ENCODE peak calls at places on chromosomes 2 and 18, in eight cellular contexts. One of them, this sample, is unnamed.

GRCh38 chr18:36448384-36449290 is 151.1 kb downstream of the FHOD3 start:
- DNase-seq in bronchial epithelial cell: no peak
- DNase-seq in heart right ventricle: no peak
- DNase-seq in right atrium auricular region: no peak
- DNase-seq in cardiac fibroblast: no peak
- DNase-seq in lower lobe of right lung: no peak
- DNase-seq in type B pancreatic cell: no peak
- DNase-seq in suprapubic skin: no peak
- DNase-seq in this sample: no peak

GRCh38 chr18:44679912-44680270 is 797 bp upstream of the SETBP1 start:
- DNase-seq in type B pancreatic cell: no peak
- DNase-seq in cardiac fibroblast: peak; percentile 60
- DNase-seq in heart right ventricle: peak; percentile 57
- DNase-seq in lower lobe of right lung: peak; percentile 67
- DNase-seq in right atrium auricular region: peak; percentile 61
- DNase-seq in suprapubic skin: peak; percentile 84
- DNase-seq in bronchial epithelial cell: peak; percentile 46
- DNase-seq in this sample: no peak

GRCh38 chr2:225466891-225467604 is 67.5 kb downstream of the NYAP2 start:
- DNase-seq in heart right ventricle: no peak
- DNase-seq in lower lobe of right lung: no peak
- DNase-seq in right atrium auricular region: no peak
- DNase-seq in cardiac fibroblast: no peak
- DNase-seq in suprapubic skin: no peak
- DNase-seq in bronchial epithelial cell: peak; percentile 46
- DNase-seq in type B pancreatic cell: no peak
- DNase-seq in this sample: no peak

GRCh38 chr2:113175736-113176695 is 2.2 kb downstream of the PSD4 start:
- DNase-seq in bronchial epithelial cell: no peak
- DNase-seq in right atrium auricular region: no peak
- DNase-seq in cardiac fibroblast: no peak
- DNase-seq in suprapubic skin: peak; percentile 68
- DNase-seq in type B pancreatic cell: no peak
- DNase-seq in lower lobe of right lung: no peak
- DNase-seq in heart right ventricle: no peak
- DNase-seq in this sample: no peak

GRCh38 chr2:234732404-234733092 is 219.3 kb upstream of the SH3BP4 start:
- DNase-seq in cardiac fibroblast: no peak
- DNase-seq in suprapubic skin: no peak
- DNase-seq in heart right ventricle: no peak
- DNase-seq in lower lobe of right lung: no peak
- DNase-seq in bronchial epithelial cell: no peak
- DNase-seq in type B pancreatic cell: no peak
- DNase-seq in right atrium auricular region: no peak
- DNase-seq in this sample: no peak

GRCh38 chr2:238916875-238917590 is 69.1 kb downstream of the TWIST2 start:
- DNase-seq in heart right ventricle: no peak
- DNase-seq in right atrium auricular region: no peak
- DNase-seq in type B pancreatic cell: no peak
- DNase-seq in bronchial epithelial cell: no peak
- DNase-seq in suprapubic skin: peak; percentile 69
- DNase-seq in cardiac fibroblast: no peak
- DNase-seq in lower lobe of right lung: no peak
- DNase-seq in this sample: no peak

GRCh38 chr2:100018794-100019193 is 123.6 kb downstream of the AFF3 start:
- DNase-seq in lower lobe of right lung: no peak
- DNase-seq in right atrium auricular region: no peak
- DNase-seq in bronchial epithelial cell: peak; percentile 5
- DNase-seq in cardiac fibroblast: peak; percentile 6
- DNase-seq in heart right ventricle: no peak
- DNase-seq in suprapubic skin: no peak
- DNase-seq in type B pancreatic cell: no peak
- DNase-seq in this sample: peak; percentile 66

GRCh38 chr2:67524777-67525176 is 127.6 kb downstream of the ETAA1 start:
- DNase-seq in heart right ventricle: no peak
- DNase-seq in lower lobe of right lung: no peak
- DNase-seq in suprapubic skin: no peak
- DNase-seq in type B pancreatic cell: no peak
- DNase-seq in right atrium auricular region: no peak
- DNase-seq in cardiac fibroblast: no peak
- DNase-seq in bronchial epithelial cell: peak; percentile 78
- DNase-seq in this sample: no peak

GRCh38 chr2:20313659-20314058 is 37.0 kb downstream of the PUM2 start:
- DNase-seq in type B pancreatic cell: no peak
- DNase-seq in lower lobe of right lung: no peak
- DNase-seq in cardiac fibroblast: no peak
- DNase-seq in suprapubic skin: no peak
- DNase-seq in right atrium auricular region: no peak
- DNase-seq in bronchial epithelial cell: peak; percentile 24
- DNase-seq in heart right ventricle: no peak
- DNase-seq in this sample: peak; percentile 30

GRCh38 chr2:84862006-84862405 is 18.9 kb downstream of the TRABD2A start:
- DNase-seq in bronchial epithelial cell: no peak
- DNase-seq in suprapubic skin: no peak
- DNase-seq in heart right ventricle: no peak
- DNase-seq in lower lobe of right lung: no peak
- DNase-seq in cardiac fibroblast: no peak
- DNase-seq in right atrium auricular region: no peak
- DNase-seq in type B pancreatic cell: no peak
- DNase-seq in this sample: no peak

DNA sequence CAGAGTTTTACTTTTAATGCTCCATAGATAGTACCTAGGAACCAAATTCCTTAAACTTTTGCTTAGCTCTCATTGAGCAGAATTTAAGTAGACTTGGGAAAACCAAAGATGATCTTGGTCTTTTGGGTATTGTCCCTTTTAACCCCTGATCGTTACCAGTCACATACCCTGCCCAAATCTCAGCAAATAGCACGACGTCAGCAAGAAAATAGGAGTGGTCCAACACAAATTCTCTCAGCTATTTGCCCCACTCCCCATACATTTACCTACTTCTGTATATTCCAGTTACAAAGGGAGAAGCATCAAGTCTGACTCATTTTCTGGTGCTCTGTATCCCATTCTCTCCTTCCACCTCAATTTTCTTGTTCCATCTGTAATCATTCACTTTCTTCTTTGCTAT is 387.3 kb downstream of the CCDC85A start:
- DNase-seq in type B pancreatic cell: no peak
- DNase-seq in cardiac fibroblast: no peak
- DNase-seq in right atrium auricular region: no peak
- DNase-seq in heart right ventricle: no peak
- DNase-seq in bronchial epithelial cell: no peak
- DNase-seq in suprapubic skin: no peak
- DNase-seq in lower lobe of right lung: no peak
- DNase-seq in this sample: no peak
- TF ChIP-seq CTCF in type B pancreatic cell: no peak
- TF ChIP-seq CTCF in cardiac fibroblast: no peak
- TF ChIP-seq CTCF in right atrium auricular region: no peak
- TF ChIP-seq CTCF in heart right ventricle: no peak
- TF ChIP-seq CTCF in bronchial epithelial cell: no peak
- TF ChIP-seq CTCF in suprapubic skin: no peak
- TF ChIP-seq CTCF in lower lobe of right lung: no peak
- TF ChIP-seq CTCF in this sample: no peak

GRCh38 chr2:152441961-152442360 is 107.0 kb downstream of the FMNL2 start:
- DNase-seq in type B pancreatic cell: no peak
- DNase-seq in bronchial epithelial cell: no peak
- DNase-seq in cardiac fibroblast: no peak
- DNase-seq in heart right ventricle: no peak
- DNase-seq in right atrium auricular region: no peak
- DNase-seq in suprapubic skin: no peak
- DNase-seq in lower lobe of right lung: no peak
- DNase-seq in this sample: no peak

GRCh38 chr2:152443771-152444170 is 108.8 kb downstream of the FMNL2 start:
- DNase-seq in right atrium auricular region: no peak
- DNase-seq in heart right ventricle: no peak
- DNase-seq in suprapubic skin: no peak
- DNase-seq in type B pancreatic cell: no peak
- DNase-seq in bronchial epithelial cell: no peak
- DNase-seq in lower lobe of right lung: no peak
- DNase-seq in cardiac fibroblast: peak; percentile 37
- DNase-seq in this sample: no peak

GRCh38 chr2:152437276-152437879 is 102.4 kb downstream of the FMNL2 start:
- DNase-seq in cardiac fibroblast: no peak
- DNase-seq in bronchial epithelial cell: no peak
- DNase-seq in lower lobe of right lung: no peak
- DNase-seq in heart right ventricle: no peak
- DNase-seq in right atrium auricular region: no peak
- DNase-seq in type B pancreatic cell: no peak
- DNase-seq in suprapubic skin: no peak
- DNase-seq in this sample: no peak

GRCh38 chr2:152440049-152440448 is 105.1 kb downstream of the FMNL2 start:
- DNase-seq in lower lobe of right lung: no peak
- DNase-seq in right atrium auricular region: no peak
- DNase-seq in suprapubic skin: no peak
- DNase-seq in heart right ventricle: no peak
- DNase-seq in type B pancreatic cell: no peak
- DNase-seq in bronchial epithelial cell: peak; percentile 31
- DNase-seq in cardiac fibroblast: no peak
- DNase-seq in this sample: no peak

GRCh38 chr2:152440460-152440859 is 105.5 kb downstream of the FMNL2 start:
- DNase-seq in suprapubic skin: no peak
- DNase-seq in type B pancreatic cell: no peak
- DNase-seq in right atrium auricular region: no peak
- DNase-seq in lower lobe of right lung: no peak
- DNase-seq in bronchial epithelial cell: peak; percentile 93
- DNase-seq in cardiac fibroblast: no peak
- DNase-seq in heart right ventricle: no peak
- DNase-seq in this sample: no peak
- TF ChIP-seq CTCF in suprapubic skin: no peak
- TF ChIP-seq CTCF in type B pancreatic cell: no peak
- TF ChIP-seq CTCF in right atrium auricular region: no peak
- TF ChIP-seq CTCF in lower lobe of right lung: no peak
- TF ChIP-seq CTCF in bronchial epithelial cell: no peak
- TF ChIP-seq CTCF in cardiac fibroblast: no peak
- TF ChIP-seq CTCF in heart right ventricle: no peak
- TF ChIP-seq CTCF in this sample: no peak

GRCh38 chr2:46184794-46185583 is 112.2 kb upstream of the EPAS1 start:
- DNase-seq in right atrium auricular region: peak; percentile 34
- DNase-seq in cardiac fibroblast: no peak
- DNase-seq in bronchial epithelial cell: no peak
- DNase-seq in heart right ventricle: no peak
- DNase-seq in suprapubic skin: no peak
- DNase-seq in lower lobe of right lung: no peak
- DNase-seq in type B pancreatic cell: peak; percentile 48
- DNase-seq in this sample: no peak
- TF ChIP-seq CTCF in right atrium auricular region: no peak
- TF ChIP-seq CTCF in cardiac fibroblast: peak; percentile 9
- TF ChIP-seq CTCF in bronchial epithelial cell: peak; percentile 16
- TF ChIP-seq CTCF in heart right ventricle: peak; percentile 34
- TF ChIP-seq CTCF in suprapubic skin: no peak
- TF ChIP-seq CTCF in lower lobe of right lung: no peak
- TF ChIP-seq CTCF in type B pancreatic cell: no peak
- TF ChIP-seq CTCF in this sample: peak; percentile 32

GRCh38 chr18:79068946-79069791 is at the start of gene ATP9B:
- DNase-seq in suprapubic skin: peak; percentile 98
- DNase-seq in right atrium auricular region: peak; percentile 99
- DNase-seq in lower lobe of right lung: peak; percentile 96
- DNase-seq in cardiac fibroblast: peak; percentile 99
- DNase-seq in type B pancreatic cell: peak; percentile 100
- DNase-seq in heart right ventricle: peak; percentile 98
- DNase-seq in bronchial epithelial cell: peak; percentile 85
- DNase-seq in this sample: peak; percentile 93
- TF ChIP-seq CTCF in suprapubic skin: no peak
- TF ChIP-seq CTCF in right atrium auricular region: peak; percentile 33
- TF ChIP-seq CTCF in lower lobe of right lung: peak; percentile 14
- TF ChIP-seq CTCF in cardiac fibroblast: no peak
- TF ChIP-seq CTCF in type B pancreatic cell: no peak
- TF ChIP-seq CTCF in heart right ventricle: peak; percentile 44
- TF ChIP-seq CTCF in bronchial epithelial cell: no peak
- TF ChIP-seq CTCF in this sample: peak; percentile 7

GRCh38 chr2:216635171-216635570 is 2.0 kb downstream of the IGFBP2 start:
- DNase-seq in right atrium auricular region: no peak
- DNase-seq in suprapubic skin: no peak
- DNase-seq in lower lobe of right lung: no peak
- DNase-seq in type B pancreatic cell: no peak
- DNase-seq in heart right ventricle: no peak
- DNase-seq in bronchial epithelial cell: no peak
- DNase-seq in cardiac fibroblast: no peak
- DNase-seq in this sample: no peak
- TF ChIP-seq CTCF in right atrium auricular region: no peak
- TF ChIP-seq CTCF in suprapubic skin: no peak
- TF ChIP-seq CTCF in lower lobe of right lung: no peak
- TF ChIP-seq CTCF in type B pancreatic cell: peak; percentile 42
- TF ChIP-seq CTCF in heart right ventricle: no peak
- TF ChIP-seq CTCF in bronchial epithelial cell: no peak
- TF ChIP-seq CTCF in cardiac fibroblast: no peak
- TF ChIP-seq CTCF in this sample: peak; percentile 19

DNA sequence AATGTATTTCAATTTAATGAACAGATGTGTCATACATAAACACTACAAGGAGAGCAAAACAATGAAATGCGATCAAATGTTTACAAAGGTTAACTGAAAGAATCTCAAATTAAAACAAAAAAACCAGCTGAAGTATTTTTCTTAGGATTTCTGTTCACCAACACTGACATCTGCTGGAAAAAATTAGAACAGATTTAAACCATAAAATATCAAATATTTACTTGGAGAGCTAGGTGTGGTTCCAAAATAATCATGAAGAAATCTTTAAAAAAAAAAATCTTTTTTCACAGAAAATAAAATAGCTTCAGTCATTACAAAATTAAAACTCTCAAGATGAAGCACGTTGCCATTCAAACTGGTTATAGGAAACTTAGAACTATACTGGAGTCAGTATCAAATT is 13.8 kb downstream of the MMADHC start:
- DNase-seq in bronchial epithelial cell: no peak
- DNase-seq in lower lobe of right lung: no peak
- DNase-seq in heart right ventricle: no peak
- DNase-seq in suprapubic skin: no peak
- DNase-seq in type B pancreatic cell: no peak
- DNase-seq in right atrium auricular region: no peak
- DNase-seq in cardiac fibroblast: peak; percentile 21
- DNase-seq in this sample: no peak
- TF ChIP-seq CTCF in bronchial epithelial cell: peak; percentile 6
- TF ChIP-seq CTCF in lower lobe of right lung: peak; percentile 25
- TF ChIP-seq CTCF in heart right ventricle: peak; percentile 49
- TF ChIP-seq CTCF in suprapubic skin: no peak
- TF ChIP-seq CTCF in type B pancreatic cell: peak; percentile 71
- TF ChIP-seq CTCF in right atrium auricular region: peak; percentile 42
- TF ChIP-seq CTCF in cardiac fibroblast: no peak
- TF ChIP-seq CTCF in this sample: peak; percentile 18

DNA sequence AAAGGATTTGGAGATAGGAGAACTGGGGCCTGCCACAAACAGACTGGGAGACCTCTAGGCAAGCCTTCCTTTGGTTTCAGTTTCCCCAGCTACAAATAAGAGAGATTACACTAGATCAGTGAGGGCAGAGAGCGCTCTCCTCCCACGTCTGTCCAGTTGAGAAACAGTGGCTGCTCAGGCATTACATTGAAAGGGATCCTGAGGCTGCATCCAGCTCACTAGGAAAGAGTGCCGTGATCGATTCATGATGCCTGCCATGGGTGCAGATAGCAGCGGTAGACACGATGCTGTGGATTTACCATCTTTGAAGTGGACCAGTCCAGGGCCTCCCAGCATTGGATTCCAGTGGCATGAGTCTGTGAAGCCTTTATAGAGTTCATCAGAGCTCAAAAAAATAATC is 62.6 kb downstream of the EN1 start:
- DNase-seq in bronchial epithelial cell: no peak
- DNase-seq in lower lobe of right lung: no peak
- DNase-seq in heart right ventricle: no peak
- DNase-seq in suprapubic skin: no peak
- DNase-seq in cardiac fibroblast: peak; percentile 28
- DNase-seq in type B pancreatic cell: no peak
- DNase-seq in right atrium auricular region: no peak
- DNase-seq in this sample: no peak
- TF ChIP-seq CTCF in bronchial epithelial cell: no peak
- TF ChIP-seq CTCF in lower lobe of right lung: no peak
- TF ChIP-seq CTCF in heart right ventricle: no peak
- TF ChIP-seq CTCF in suprapubic skin: no peak
- TF ChIP-seq CTCF in cardiac fibroblast: no peak
- TF ChIP-seq CTCF in type B pancreatic cell: no peak
- TF ChIP-seq CTCF in right atrium auricular region: no peak
- TF ChIP-seq CTCF in this sample: no peak

This sample was measured in brain microvascular endothelial cell.